ENCODE peak calls at places on chromosome 14, in six cellular contexts. E is breast epithelium, H is small intestine, W is MM.1S, F is ovary, M is upper lobe of right lung. V is an unnamed sample.

GRCh38 chr14:69973846-69974245 is 94.6 kb downstream of the SMOC1 start:
- DNase-seq in E (no peak), H (no peak), W (no peak), F (no peak), M (no peak), V (no peak)

GRCh38 chr14:90521930-90522483 is 125.2 kb downstream of the CALM1 start:
- DNase-seq in E (no peak), H (no peak), W (no peak), F (no peak), M (no peak), V (no peak)

GRCh38 chr14:94009767-94010166 is 12.7 kb downstream of the CCDC197 start:
- DNase-seq in E (no peak), H (no peak), W (peak), F (no peak), M (no peak), V (no peak)

GRCh38 chr14:73796881-73797539 is 54.6 kb upstream of the PTGR2 start:
- DNase-seq in E (no peak), H (no peak), W (no peak), F (no peak), M (no peak), V (no peak)

GRCh38 chr14:104139460-104140212 is 1.2 kb downstream of the KIF26A start:
- DNase-seq in E (peak), H (no peak), W (no peak), F (peak), M (peak), V (no peak)

GRCh38 chr14:70188292-70188607 is 501 bp downstream of the SLC8A3 start:
- DNase-seq in E (no peak), H (no peak), W (no peak), F (no peak), M (no peak), V (no peak)

GRCh38 chr14:59360923-59361794 is 104.0 kb downstream of the GPR135 start:
- DNase-seq in E (peak), H (peak), W (no peak), F (no peak), M (peak), V (peak)

GRCh38 chr14:68230941-68231717 is 411.6 kb downstream of the RAD51B start:
- DNase-seq in E (no peak), H (no peak), W (no peak), F (no peak), M (no peak), V (no peak)

GRCh38 chr14:50045039-50045711 is 71.2 kb downstream of the VCPKMT start:
- DNase-seq in E (peak), H (peak), W (peak), F (peak), M (peak), V (peak)

GRCh38 chr14:76537912-76538647 is 162.1 kb downstream of the ESRRB start:
- DNase-seq in E (no peak), H (no peak), W (no peak), F (no peak), M (no peak), V (no peak)

GRCh38 chr14:104287301-104288009 is 149.1 kb downstream of the KIF26A start:
- DNase-seq in E (peak), H (no peak), W (no peak), F (peak), M (peak), V (no peak)

GRCh38 chr14:98446508-98446907 is 825.5 kb downstream of the BCL11B start:
- DNase-seq in E (no peak), H (no peak), W (no peak), F (no peak), M (no peak), V (no peak)

GRCh38 chr14:22303589-22304195 is 285.3 kb downstream of the DAD1 start:
- DNase-seq in E (no peak), H (no peak), W (no peak), F (no peak), M (no peak), V (no peak)

GRCh38 chr14:89957791-89958190 is 2.1 kb downstream of the TDP1 start:
- DNase-seq in E (no peak), H (no peak), W (no peak), F (peak), M (no peak), V (no peak)

GRCh38 chr14:64114166-64114565 is 180.0 kb downstream of the ESR2 start:
- DNase-seq in E (no peak), H (peak), W (no peak), F (no peak), M (no peak), V (no peak)

GRCh38 chr14:68977741-68978549 is 1.2 kb downstream of the ACTN1 start:
- DNase-seq in E (peak), H (no peak), W (no peak), F (peak), M (peak), V (no peak)

DNA sequence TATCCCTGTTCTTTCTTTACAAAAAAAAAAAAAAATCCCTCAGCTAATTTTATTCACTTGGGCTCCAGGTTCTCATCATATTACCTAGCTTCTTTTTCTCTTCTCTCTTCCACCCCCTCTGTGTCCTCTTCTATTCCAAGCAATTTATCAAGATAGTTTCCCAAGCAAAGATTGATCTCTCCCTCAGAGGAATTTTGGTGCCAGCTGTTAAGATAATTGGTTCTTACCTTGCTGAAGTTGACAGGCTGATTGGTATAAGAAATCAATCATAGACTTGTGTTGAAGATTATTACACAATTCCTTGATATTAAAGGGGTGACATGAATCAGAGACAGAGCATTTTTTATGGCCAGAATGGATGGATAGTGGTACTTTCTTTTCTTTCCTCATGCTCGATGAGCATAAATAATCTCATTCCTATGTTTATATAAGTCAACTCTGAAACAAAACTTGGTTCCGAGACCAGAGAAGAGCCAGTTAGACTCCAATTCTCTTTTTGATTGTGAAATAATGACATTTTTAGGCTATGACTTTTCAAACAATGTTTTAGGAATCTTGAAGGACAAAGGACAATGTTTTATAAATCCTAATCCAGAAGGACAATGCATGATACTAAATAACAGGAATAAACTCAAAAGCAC is 264.1 kb upstream of the PRKD1 start:
- DNase-seq in E (no peak), H (no peak), W (no peak), F (no peak), M (no peak), V (no peak)
- H3K27ac ChIP-seq in E (no peak), H (no peak), W (no peak), F (no peak), M (no peak), V (no peak)

GRCh38 chr14:92676448-92677086 is 71.9 kb downstream of the LGMN start:
- DNase-seq in E (no peak), H (no peak), W (no peak), F (no peak), M (peak), V (no peak)
- H3K27ac ChIP-seq in E (no peak), H (no peak), W (no peak), F (no peak), M (no peak), V (peak)

GRCh38 chr14:56745091-56745490 is 65.2 kb downstream of the OTX2 start:
- DNase-seq in E (no peak), H (no peak), W (no peak), F (no peak), M (no peak), V (no peak)
- H3K27ac ChIP-seq in E (no peak), H (no peak), W (no peak), F (no peak), M (no peak), V (no peak)

GRCh38 chr14:100037351-100037750 is 27.9 kb upstream of the EVL start:
- DNase-seq in E (no peak), H (no peak), W (no peak), F (no peak), M (no peak), V (no peak)
- H3K27ac ChIP-seq in E (peak), H (no peak), W (no peak), F (no peak), M (no peak), V (no peak)

DNA sequence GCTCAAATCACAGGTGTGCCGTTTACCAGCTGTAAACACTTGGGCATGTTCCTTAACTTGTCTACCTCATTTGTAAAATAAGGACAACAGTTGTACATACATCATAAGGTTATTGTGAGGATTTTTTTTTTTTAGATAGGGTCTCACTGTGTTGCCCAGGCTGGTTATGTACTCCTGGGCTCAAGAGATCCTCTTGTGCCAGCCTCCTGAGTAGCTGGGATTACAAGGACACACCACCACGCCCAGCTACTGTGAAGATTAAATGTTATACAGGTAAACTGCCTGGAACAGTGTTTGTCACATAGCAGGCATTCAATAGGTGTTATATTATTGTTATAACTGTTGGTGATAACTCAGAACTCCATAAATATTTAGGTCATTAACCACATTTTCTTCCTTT is 12.7 kb downstream of the TMED10 start:
- DNase-seq in E (no peak), H (peak), W (no peak), F (no peak), M (no peak), V (no peak)
- H3K27ac ChIP-seq in E (no peak), H (no peak), W (no peak), F (no peak), M (no peak), V (peak)

GRCh38 chr14:31881531-31882310 is 195.4 kb upstream of the ARHGAP5 start:
- DNase-seq in E (no peak), H (no peak), W (no peak), F (no peak), M (no peak), V (no peak)
- H3K27ac ChIP-seq in E (no peak), H (no peak), W (no peak), F (no peak), M (no peak), V (no peak)

DNA sequence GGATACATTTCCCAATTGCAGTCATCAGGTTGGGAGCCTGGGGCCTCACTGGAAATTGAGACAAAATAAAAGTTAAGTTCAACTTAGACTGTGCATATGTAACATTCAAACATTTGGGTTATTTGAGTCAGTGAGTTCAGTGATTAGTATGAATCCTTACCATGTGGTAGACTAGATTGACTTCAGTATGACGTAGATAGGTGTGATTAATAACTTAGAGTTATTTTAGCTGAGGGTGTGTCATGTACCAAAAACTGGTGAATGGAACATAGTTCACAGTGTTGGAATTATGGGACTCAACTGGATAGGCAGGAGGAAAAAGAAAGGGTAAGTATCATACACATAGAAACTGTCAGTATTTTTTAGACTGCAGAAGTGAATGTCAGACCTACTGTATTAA is 7.9 kb upstream of the SSTR1 start:
- DNase-seq in E (no peak), H (peak), W (no peak), F (no peak), M (no peak), V (no peak)
- H3K27ac ChIP-seq in E (no peak), H (no peak), W (no peak), F (no peak), M (no peak), V (no peak)

GRCh38 chr14:105491366-105492006 is 440 bp downstream of the TEDC1 start:
- DNase-seq in E (no peak), H (peak), W (peak), F (peak), M (peak), V (peak)
- H3K27ac ChIP-seq in E (peak), H (peak), W (peak), F (no peak), M (peak), V (peak)